ENCODE peak calls at places on chromosome 6, in six cellular contexts. Z is HCT116, K is GM12878, C is H1, U is SK-N-SH, W is HepG2. A is an unnamed sample.
A peak's percentile ranks its signal among the peaks of the same experiment; 100 is the strongest.

GRCh38 chr6:89385156-89385667 is 26.9 kb downstream of the RRAGD start:
- DNase-seq in Z (no peak), C (no peak), U (no peak), W (no peak), K (peak; percentile 51), A (no peak)

GRCh38 chr6:9248125-9248524 is 812.8 kb upstream of the SLC35B3 start:
- DNase-seq in C (no peak), W (no peak), K (no peak), Z (no peak), U (no peak), A (peak; percentile 44)

GRCh38 chr6:77657365-77657764 is 4.5 kb downstream of the MEI4 start:
- DNase-seq in K (no peak), C (no peak), U (no peak), W (no peak), Z (no peak), A (no peak)

GRCh38 chr6:122730775-122731386 is 48.6 kb upstream of the FABP7 start:
- DNase-seq in K (no peak), U (peak; percentile 20), Z (no peak), C (no peak), W (peak; percentile 41), A (peak; percentile 59)

GRCh38 chr6:147063469-147064031 is 140.7 kb upstream of the STXBP5 start:
- DNase-seq in U (no peak), C (no peak), Z (peak; percentile 64), W (peak; percentile 70), K (no peak), A (no peak)

GRCh38 chr6:20441921-20442320 is 40.2 kb downstream of the E2F3 start:
- DNase-seq in Z (no peak), C (no peak), K (no peak), U (no peak), W (peak; percentile 65), A (no peak)

GRCh38 chr6:39880521-39881048 is 53.7 kb downstream of the MOCS1 start:
- DNase-seq in C (no peak), Z (no peak), U (no peak), W (no peak), K (no peak), A (no peak)

GRCh38 chr6:105825210-105825609 is 260.9 kb upstream of the PRDM1 start:
- DNase-seq in W (no peak), U (no peak), K (no peak), C (no peak), Z (no peak), A (no peak)

GRCh38 chr6:22575190-22575589 is 5.8 kb downstream of the HDGFL1 start:
- DNase-seq in C (no peak), Z (no peak), U (no peak), K (no peak), W (no peak), A (no peak)

GRCh38 chr6:30100585-30101422 is 12.1 kb downstream of the TRIM31 start:
- DNase-seq in U (peak; percentile 45), Z (no peak), W (peak; percentile 92), C (no peak), K (no peak), A (peak; percentile 75)

GRCh38 chr6:74458536-74458935 is 747.3 kb downstream of the COL12A1 start:
- DNase-seq in K (no peak), Z (no peak), W (no peak), U (no peak), C (no peak), A (no peak)

GRCh38 chr6:101477436-101477835 is 83.9 kb downstream of the GRIK2 start:
- DNase-seq in K (no peak), C (no peak), U (no peak), Z (no peak), W (no peak), A (no peak)

GRCh38 chr6:75094614-75095321 is 111.1 kb downstream of the COL12A1 start:
- DNase-seq in W (no peak), K (no peak), C (no peak), U (no peak), Z (no peak), A (no peak)

GRCh38 chr6:164069352-164070022 is 655.0 kb downstream of the QKI start:
- DNase-seq in U (no peak), Z (no peak), K (no peak), C (no peak), W (no peak), A (no peak)

GRCh38 chr6:36110053-36110452 is 20.3 kb upstream of the MAPK13 start:
- DNase-seq in C (no peak), K (no peak), U (no peak), W (no peak), Z (no peak), A (no peak)

GRCh38 chr6:138160329-138161117 is 1.2 kb upstream of the ARFGEF3 start:
- DNase-seq in U (no peak), C (no peak), W (no peak), Z (no peak), K (no peak), A (no peak)

GRCh38 chr6:113683968-113684367 is 173.2 kb upstream of the MARCKS start:
- DNase-seq in W (no peak), U (no peak), K (no peak), Z (no peak), C (no peak), A (no peak)

GRCh38 chr6:144264270-144265060 is 20.7 kb upstream of the UTRN start:
- DNase-seq in W (peak; percentile 87), U (no peak), K (no peak), Z (peak; percentile 71), C (no peak), A (no peak)

GRCh38 chr6:82248233-82248735 is 740 bp upstream of the IBTK start:
- DNase-seq in U (no peak), C (no peak), W (peak; percentile 90), Z (peak; percentile 49), K (no peak), A (peak; percentile 21)

DNA sequence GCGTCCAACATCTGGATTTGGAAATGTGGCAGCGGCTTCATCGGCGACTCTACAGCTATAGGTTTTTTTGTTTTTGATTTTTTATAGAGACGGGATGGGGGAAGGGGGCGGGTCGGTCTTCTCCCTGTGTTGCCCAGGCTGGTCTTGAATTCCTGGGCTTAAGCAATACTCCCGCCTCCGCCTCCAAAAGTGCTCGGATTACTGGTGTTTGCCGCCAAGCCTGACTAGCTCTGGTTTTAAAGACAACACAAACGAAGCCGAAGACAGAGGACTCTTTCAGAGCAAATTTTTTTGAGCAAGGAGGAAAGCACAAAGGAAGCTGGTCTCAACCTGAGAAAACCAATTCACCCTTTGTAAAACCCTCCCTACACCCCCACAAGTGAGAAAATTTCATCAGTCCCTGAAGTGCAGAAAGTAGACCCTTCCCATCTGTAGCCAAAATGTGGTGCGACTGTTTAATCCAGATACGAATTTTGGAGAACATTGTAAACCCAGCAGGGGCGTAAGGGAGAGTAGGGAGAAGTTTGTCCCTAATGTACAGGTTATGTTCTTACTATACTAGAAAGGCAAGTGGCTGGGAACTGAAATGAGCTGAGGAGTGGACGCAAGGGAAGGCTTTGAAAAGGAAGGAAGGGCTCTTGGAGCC is 185.9 kb downstream of the TRIM27 start:
- DNase-seq in K (no peak), C (no peak), Z (no peak), W (no peak), U (no peak), A (no peak)
- TF ChIP-seq JUND in K (no peak), C (no peak), Z (no peak), W (no peak), U (no peak), A (no peak)

DNA sequence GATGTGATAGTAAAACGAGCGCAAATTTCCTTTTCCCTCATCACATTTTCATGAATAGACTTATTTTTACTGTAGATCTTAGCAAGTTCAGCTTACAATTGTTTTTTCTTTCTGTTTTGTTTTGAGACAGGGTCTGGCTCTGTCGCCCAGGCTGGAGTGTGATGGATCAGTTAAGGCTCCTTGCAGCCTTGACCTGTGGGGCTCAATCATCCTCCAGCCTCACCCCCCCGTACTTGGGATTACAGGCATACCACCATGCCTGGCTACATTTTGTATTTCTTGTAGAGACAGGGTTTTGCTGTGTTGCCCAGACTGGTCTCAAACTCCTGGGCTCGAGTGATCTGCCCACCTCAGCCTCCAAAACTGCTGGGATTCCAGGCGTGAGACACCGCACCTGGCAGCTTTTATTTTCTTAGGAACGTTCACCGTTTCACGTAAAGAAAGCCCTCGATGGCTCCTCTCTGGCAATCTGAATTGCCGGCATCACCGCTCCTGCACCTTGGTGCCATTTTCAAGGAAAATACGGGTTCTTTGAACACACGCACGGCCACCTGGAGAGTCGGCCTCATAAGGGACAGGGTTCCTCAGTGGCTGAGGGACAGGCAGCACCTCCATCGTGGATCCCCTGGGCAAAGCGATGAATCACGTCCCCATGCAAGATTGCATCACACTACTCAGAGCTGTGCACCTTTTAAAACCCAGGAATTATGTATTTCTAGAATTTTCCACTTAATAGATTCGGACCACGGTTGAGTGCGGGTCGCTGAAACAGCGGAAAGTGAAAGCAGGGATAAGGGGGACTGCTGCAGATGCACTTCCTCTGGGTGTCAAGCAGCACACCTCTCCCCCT is 78.7 kb downstream of the IRF4 start:
- DNase-seq in W (no peak), K (no peak), C (no peak), Z (no peak), U (no peak), A (no peak)
- TF ChIP-seq JUND in W (no peak), K (no peak), C (no peak), Z (no peak), U (no peak), A (no peak)

DNA sequence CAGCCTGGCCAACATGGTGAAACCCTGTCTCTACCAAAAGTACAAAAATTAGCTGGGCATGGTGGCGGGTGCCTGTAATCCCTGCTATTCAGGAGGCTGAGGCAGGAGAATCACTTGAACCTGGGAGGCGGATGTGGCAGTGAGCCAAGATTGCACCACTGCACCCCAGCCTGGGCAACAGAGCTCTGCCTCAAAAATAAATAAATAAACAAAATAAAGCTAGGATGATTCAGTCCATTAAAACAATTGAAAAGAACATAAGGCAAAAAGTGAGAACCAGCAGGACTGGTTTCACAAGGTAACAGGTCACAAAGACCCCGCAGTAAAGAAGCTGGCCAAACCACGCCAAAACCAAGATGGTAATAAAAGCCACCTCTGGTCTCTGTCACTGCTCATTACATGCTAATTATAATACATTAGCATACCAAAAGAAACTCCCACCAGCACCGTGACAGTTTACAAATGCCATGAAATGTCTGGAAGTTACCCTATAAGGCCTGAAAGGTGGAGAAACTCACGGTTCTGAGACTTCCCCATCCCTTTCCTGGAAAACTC is 10.4 kb downstream of the LAMA4 start:
- DNase-seq in C (no peak), W (no peak), Z (no peak), K (no peak), U (no peak), A (no peak)
- TF ChIP-seq JUND in C (no peak), W (no peak), Z (no peak), K (no peak), U (no peak), A (no peak)

DNA sequence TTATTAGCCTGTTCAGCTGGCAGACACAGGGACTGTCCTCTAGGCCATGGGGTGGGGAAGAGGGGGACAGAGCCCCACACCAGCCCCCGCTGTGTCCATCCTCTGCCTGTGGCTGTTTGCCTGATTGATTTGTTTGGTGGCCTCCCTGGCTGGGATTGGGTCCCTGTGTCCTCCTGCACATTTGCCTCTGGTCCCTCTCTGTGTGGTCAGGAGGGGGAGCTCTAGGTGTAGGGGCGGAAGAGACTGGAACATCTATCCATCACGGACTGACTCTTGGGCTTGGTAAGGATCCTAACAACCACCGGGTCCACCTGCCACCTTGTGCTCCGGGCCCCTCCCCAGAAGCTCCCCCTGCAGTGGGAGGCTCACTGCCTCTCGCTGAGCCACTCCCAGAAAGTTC is 38.4 kb upstream of the CCDC167 start:
- DNase-seq in C (no peak), U (no peak), K (no peak), W (peak; percentile 39), Z (peak; percentile 45), A (peak; percentile 66)
- TF ChIP-seq JUND in C (no peak), U (no peak), K (no peak), W (no peak), Z (no peak), A (no peak)

GRCh38 chr6:85360794-85361642 is 88.9 kb upstream of the NT5E start:
- DNase-seq in C (no peak), Z (peak; percentile 94), U (no peak), K (no peak), W (peak; percentile 43), A (no peak)
- TF ChIP-seq JUND in C (no peak), Z (peak; percentile 98), U (peak; percentile 95), K (no peak), W (no peak), A (no peak)